ENCODE peak calls at places on chromosomes 7 and 10, in nine cellular contexts. One of them, this sample, is unnamed.

GRCh38 chr10:43205681-43206390 is 61.0 kb downstream of the RASGEF1A start:
- DNase-seq in mucosa of descending colon: peak; percentile 33
- DNase-seq in spleen: no peak
- DNase-seq in tibial nerve: no peak
- DNase-seq in brain microvascular endothelial cell: no peak
- DNase-seq in GM23248: no peak
- DNase-seq in left ventricle myocardium inferior: no peak
- DNase-seq in pancreas: no peak
- DNase-seq in cardiac fibroblast: no peak
- DNase-seq in this sample: no peak

GRCh38 chr10:104337985-104338735 is at the start of gene ITPRIP:
- DNase-seq in mucosa of descending colon: peak; percentile 88
- DNase-seq in spleen: peak; percentile 93
- DNase-seq in tibial nerve: peak; percentile 81
- DNase-seq in brain microvascular endothelial cell: peak; percentile 79
- DNase-seq in GM23248: peak; percentile 93
- DNase-seq in left ventricle myocardium inferior: peak; percentile 74
- DNase-seq in pancreas: peak; percentile 56
- DNase-seq in cardiac fibroblast: peak; percentile 95
- DNase-seq in this sample: peak; percentile 59

GRCh38 chr7:140316165-140316661 is 82.1 kb downstream of the SLC37A3 start:
- DNase-seq in mucosa of descending colon: peak; percentile 70
- DNase-seq in spleen: no peak
- DNase-seq in tibial nerve: peak; percentile 58
- DNase-seq in brain microvascular endothelial cell: peak; percentile 66
- DNase-seq in GM23248: peak; percentile 97
- DNase-seq in left ventricle myocardium inferior: peak; percentile 44
- DNase-seq in pancreas: peak; percentile 51
- DNase-seq in cardiac fibroblast: peak; percentile 75
- DNase-seq in this sample: no peak

GRCh38 chr10:126684171-126684745 is 13.8 kb upstream of the C10orf90 start:
- DNase-seq in mucosa of descending colon: no peak
- DNase-seq in spleen: no peak
- DNase-seq in tibial nerve: no peak
- DNase-seq in brain microvascular endothelial cell: no peak
- DNase-seq in GM23248: peak; percentile 49
- DNase-seq in left ventricle myocardium inferior: no peak
- DNase-seq in pancreas: no peak
- DNase-seq in cardiac fibroblast: no peak
- DNase-seq in this sample: no peak

GRCh38 chr10:105070249-105070648 is 429.2 kb downstream of the SORCS3 start:
- DNase-seq in mucosa of descending colon: no peak
- DNase-seq in spleen: no peak
- DNase-seq in tibial nerve: no peak
- DNase-seq in brain microvascular endothelial cell: no peak
- DNase-seq in GM23248: no peak
- DNase-seq in left ventricle myocardium inferior: no peak
- DNase-seq in pancreas: no peak
- DNase-seq in cardiac fibroblast: no peak
- DNase-seq in this sample: no peak

GRCh38 chr7:103989785-103990775 is 622 bp upstream of the RELN start:
- DNase-seq in mucosa of descending colon: no peak
- DNase-seq in spleen: no peak
- DNase-seq in tibial nerve: no peak
- DNase-seq in brain microvascular endothelial cell: peak; percentile 36
- DNase-seq in GM23248: peak; percentile 54
- DNase-seq in left ventricle myocardium inferior: no peak
- DNase-seq in pancreas: peak; percentile 2
- DNase-seq in cardiac fibroblast: peak; percentile 43
- DNase-seq in this sample: no peak

GRCh38 chr10:46543379-46544014 is 13.0 kb downstream of the GPRIN2 start:
- DNase-seq in mucosa of descending colon: peak; percentile 47
- DNase-seq in spleen: peak; percentile 71
- DNase-seq in tibial nerve: no peak
- DNase-seq in brain microvascular endothelial cell: no peak
- DNase-seq in GM23248: no peak
- DNase-seq in left ventricle myocardium inferior: peak; percentile 12
- DNase-seq in pancreas: peak; percentile 2
- DNase-seq in cardiac fibroblast: no peak
- DNase-seq in this sample: no peak

GRCh38 chr7:91347288-91347687 is 83.1 kb downstream of the FZD1 start:
- DNase-seq in mucosa of descending colon: no peak
- DNase-seq in spleen: no peak
- DNase-seq in tibial nerve: no peak
- DNase-seq in brain microvascular endothelial cell: peak; percentile 67
- DNase-seq in GM23248: no peak
- DNase-seq in left ventricle myocardium inferior: no peak
- DNase-seq in pancreas: no peak
- DNase-seq in cardiac fibroblast: peak; percentile 58
- DNase-seq in this sample: no peak

GRCh38 chr10:110224992-110225391 is 17.6 kb downstream of the MXI1 start:
- DNase-seq in mucosa of descending colon: no peak
- DNase-seq in spleen: peak; percentile 75
- DNase-seq in tibial nerve: no peak
- DNase-seq in brain microvascular endothelial cell: no peak
- DNase-seq in GM23248: no peak
- DNase-seq in left ventricle myocardium inferior: no peak
- DNase-seq in pancreas: no peak
- DNase-seq in cardiac fibroblast: no peak
- DNase-seq in this sample: no peak

GRCh38 chr7:74174606-74175082 is 488 bp downstream of the EIF4H start:
- DNase-seq in mucosa of descending colon: peak; percentile 69
- DNase-seq in spleen: no peak
- DNase-seq in tibial nerve: peak; percentile 16
- DNase-seq in brain microvascular endothelial cell: peak; percentile 24
- DNase-seq in GM23248: peak; percentile 75
- DNase-seq in left ventricle myocardium inferior: peak; percentile 27
- DNase-seq in pancreas: peak; percentile 33
- DNase-seq in cardiac fibroblast: peak; percentile 50
- DNase-seq in this sample: peak; percentile 59

GRCh38 chr7:17297243-17297642 is 1.2 kb upstream of the AHR start:
- DNase-seq in mucosa of descending colon: no peak
- DNase-seq in spleen: no peak
- DNase-seq in tibial nerve: no peak
- DNase-seq in brain microvascular endothelial cell: no peak
- DNase-seq in GM23248: no peak
- DNase-seq in left ventricle myocardium inferior: no peak
- DNase-seq in pancreas: no peak
- DNase-seq in cardiac fibroblast: no peak
- DNase-seq in this sample: no peak

GRCh38 chr7:151705744-151706567 is 171.0 kb downstream of the PRKAG2 start:
- DNase-seq in mucosa of descending colon: peak; percentile 35
- DNase-seq in spleen: no peak
- DNase-seq in tibial nerve: no peak
- DNase-seq in brain microvascular endothelial cell: peak; percentile 45
- DNase-seq in GM23248: peak; percentile 64
- DNase-seq in left ventricle myocardium inferior: peak; percentile 15
- DNase-seq in pancreas: peak; percentile 32
- DNase-seq in cardiac fibroblast: peak; percentile 68
- DNase-seq in this sample: peak; percentile 58

GRCh38 chr7:140562921-140563600 is 77.6 kb downstream of the DENND2A start:
- DNase-seq in mucosa of descending colon: no peak
- DNase-seq in spleen: no peak
- DNase-seq in tibial nerve: no peak
- DNase-seq in brain microvascular endothelial cell: no peak
- DNase-seq in GM23248: peak; percentile 27
- DNase-seq in left ventricle myocardium inferior: no peak
- DNase-seq in pancreas: no peak
- DNase-seq in cardiac fibroblast: no peak
- DNase-seq in this sample: no peak

GRCh38 chr7:7920481-7920880 is 48.1 kb upstream of the GLCCI1 start:
- DNase-seq in mucosa of descending colon: no peak
- DNase-seq in spleen: no peak
- DNase-seq in tibial nerve: no peak
- DNase-seq in brain microvascular endothelial cell: no peak
- DNase-seq in GM23248: no peak
- DNase-seq in left ventricle myocardium inferior: no peak
- DNase-seq in pancreas: peak; percentile 21
- DNase-seq in cardiac fibroblast: no peak
- DNase-seq in this sample: no peak

GRCh38 chr10:94212876-94213595 is 149.7 kb downstream of the NOC3L start:
- DNase-seq in mucosa of descending colon: no peak
- DNase-seq in spleen: no peak
- DNase-seq in tibial nerve: peak; percentile 77
- DNase-seq in brain microvascular endothelial cell: no peak
- DNase-seq in GM23248: peak; percentile 49
- DNase-seq in left ventricle myocardium inferior: no peak
- DNase-seq in pancreas: no peak
- DNase-seq in cardiac fibroblast: peak; percentile 47
- DNase-seq in this sample: no peak

GRCh38 chr10:125687507-125688185 is 4.7 kb upstream of the TEX36 start:
- DNase-seq in mucosa of descending colon: no peak
- DNase-seq in spleen: no peak
- DNase-seq in tibial nerve: no peak
- DNase-seq in brain microvascular endothelial cell: no peak
- DNase-seq in GM23248: no peak
- DNase-seq in left ventricle myocardium inferior: no peak
- DNase-seq in pancreas: no peak
- DNase-seq in cardiac fibroblast: no peak
- DNase-seq in this sample: no peak

GRCh38 chr10:104337527-104337984 is 709 bp downstream of the ITPRIP start:
- DNase-seq in mucosa of descending colon: peak; percentile 65
- DNase-seq in spleen: peak; percentile 89
- DNase-seq in tibial nerve: no peak
- DNase-seq in brain microvascular endothelial cell: peak; percentile 6
- DNase-seq in GM23248: peak; percentile 69
- DNase-seq in left ventricle myocardium inferior: no peak
- DNase-seq in pancreas: peak; percentile 21
- DNase-seq in cardiac fibroblast: peak; percentile 23
- DNase-seq in this sample: peak; percentile 56

GRCh38 chr7:27560706-27561235 is 101.9 kb downstream of the HIBADH start:
- DNase-seq in mucosa of descending colon: no peak
- DNase-seq in spleen: no peak
- DNase-seq in tibial nerve: no peak
- DNase-seq in brain microvascular endothelial cell: peak; percentile 38
- DNase-seq in GM23248: peak; percentile 76
- DNase-seq in left ventricle myocardium inferior: no peak
- DNase-seq in pancreas: no peak
- DNase-seq in cardiac fibroblast: peak; percentile 84
- DNase-seq in this sample: no peak

GRCh38 chr10:117540640-117541404 is 1.7 kb upstream of the EMX2 start:
- DNase-seq in mucosa of descending colon: no peak
- DNase-seq in spleen: no peak
- DNase-seq in tibial nerve: no peak
- DNase-seq in brain microvascular endothelial cell: no peak
- DNase-seq in GM23248: no peak
- DNase-seq in left ventricle myocardium inferior: no peak
- DNase-seq in pancreas: no peak
- DNase-seq in cardiac fibroblast: no peak
- DNase-seq in this sample: no peak

GRCh38 chr10:130403153-130403890 is 267.1 kb downstream of the GLRX3 start:
- DNase-seq in mucosa of descending colon: no peak
- DNase-seq in spleen: no peak
- DNase-seq in tibial nerve: no peak
- DNase-seq in brain microvascular endothelial cell: no peak
- DNase-seq in GM23248: no peak
- DNase-seq in left ventricle myocardium inferior: no peak
- DNase-seq in pancreas: peak; percentile 72
- DNase-seq in cardiac fibroblast: no peak
- DNase-seq in this sample: no peak

DNA sequence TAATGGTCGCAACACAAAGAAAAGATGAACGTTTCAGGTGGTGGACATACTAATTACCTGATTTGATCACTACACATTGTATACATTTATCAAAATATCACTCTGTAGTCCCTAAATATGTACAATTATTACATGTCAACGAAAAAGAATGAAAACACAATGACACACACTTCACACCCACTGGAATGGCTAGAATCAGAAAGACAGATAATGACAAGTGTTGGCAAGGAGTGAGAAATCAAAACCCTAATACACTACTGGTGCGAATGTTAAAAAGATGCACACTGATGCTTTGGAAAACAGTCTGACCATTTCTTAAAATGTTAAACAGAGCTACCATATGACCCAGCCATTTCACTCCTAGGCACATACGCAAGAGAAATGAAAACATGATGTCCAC is 2.3 kb downstream of the COA1 start:
- DNase-seq in mucosa of descending colon: no peak
- DNase-seq in spleen: no peak
- DNase-seq in tibial nerve: no peak
- DNase-seq in brain microvascular endothelial cell: no peak
- DNase-seq in GM23248: no peak
- DNase-seq in left ventricle myocardium inferior: no peak
- DNase-seq in pancreas: no peak
- DNase-seq in cardiac fibroblast: no peak
- DNase-seq in this sample: no peak
- H3K4me3 ChIP-seq in mucosa of descending colon: no peak overlapping the region
- H3K4me3 ChIP-seq in spleen: no peak overlapping the region
- H3K4me3 ChIP-seq in tibial nerve: no peak overlapping the region
- H3K4me3 ChIP-seq in brain microvascular endothelial cell: no peak overlapping the region
- H3K4me3 ChIP-seq in GM23248: no peak overlapping the region
- H3K4me3 ChIP-seq in left ventricle myocardium inferior: no peak overlapping the region
- H3K4me3 ChIP-seq in pancreas: no peak overlapping the region
- H3K4me3 ChIP-seq in cardiac fibroblast: no peak overlapping the region
- H3K4me3 ChIP-seq in this sample: no peak overlapping the region

GRCh38 chr7:20787658-20788057 is 972 bp upstream of the SP8 start:
- DNase-seq in mucosa of descending colon: no peak
- DNase-seq in spleen: no peak
- DNase-seq in tibial nerve: no peak
- DNase-seq in brain microvascular endothelial cell: no peak
- DNase-seq in GM23248: no peak
- DNase-seq in left ventricle myocardium inferior: no peak
- DNase-seq in pancreas: no peak
- DNase-seq in cardiac fibroblast: no peak
- DNase-seq in this sample: no peak
- H3K4me3 ChIP-seq in mucosa of descending colon: no peak overlapping the region
- H3K4me3 ChIP-seq in spleen: no peak overlapping the region
- H3K4me3 ChIP-seq in tibial nerve: no peak overlapping the region
- H3K4me3 ChIP-seq in brain microvascular endothelial cell: no peak overlapping the region
- H3K4me3 ChIP-seq in GM23248: no peak overlapping the region
- H3K4me3 ChIP-seq in left ventricle myocardium inferior: peak overlapping the region; percentile 59
- H3K4me3 ChIP-seq in pancreas: no peak overlapping the region
- H3K4me3 ChIP-seq in cardiac fibroblast: no peak overlapping the region
- H3K4me3 ChIP-seq in this sample: peak overlapping the region; percentile 84

DNA sequence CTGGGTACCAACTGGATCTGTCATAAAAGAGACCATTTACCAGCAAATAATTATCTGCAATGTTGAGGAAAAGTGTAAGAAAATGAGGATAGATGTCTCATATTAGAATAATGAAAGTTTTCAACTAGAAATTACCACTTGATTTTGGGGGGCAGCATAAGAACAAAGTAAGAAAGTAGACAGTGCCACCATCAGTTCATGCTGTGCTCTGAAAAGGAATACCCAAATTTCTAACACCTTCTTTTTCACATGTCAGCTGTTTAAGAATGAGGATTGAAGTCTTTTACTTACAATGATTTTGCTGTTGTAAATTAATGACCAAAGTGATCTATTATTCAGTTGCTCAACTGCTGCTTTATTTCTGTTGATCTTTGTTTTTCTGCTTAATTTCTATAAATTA is 578.3 kb downstream of the ETV1 start:
- DNase-seq in mucosa of descending colon: no peak
- DNase-seq in spleen: no peak
- DNase-seq in tibial nerve: no peak
- DNase-seq in brain microvascular endothelial cell: no peak
- DNase-seq in GM23248: no peak
- DNase-seq in left ventricle myocardium inferior: no peak
- DNase-seq in pancreas: no peak
- DNase-seq in cardiac fibroblast: no peak
- DNase-seq in this sample: no peak
- H3K4me3 ChIP-seq in mucosa of descending colon: no peak overlapping the region
- H3K4me3 ChIP-seq in spleen: no peak overlapping the region
- H3K4me3 ChIP-seq in tibial nerve: no peak overlapping the region
- H3K4me3 ChIP-seq in brain microvascular endothelial cell: no peak overlapping the region
- H3K4me3 ChIP-seq in GM23248: no peak overlapping the region
- H3K4me3 ChIP-seq in left ventricle myocardium inferior: no peak overlapping the region
- H3K4me3 ChIP-seq in pancreas: no peak overlapping the region
- H3K4me3 ChIP-seq in cardiac fibroblast: no peak overlapping the region
- H3K4me3 ChIP-seq in this sample: no peak overlapping the region

GRCh38 chr10:100713859-100714565 is 31.4 kb upstream of the PAX2 start:
- DNase-seq in mucosa of descending colon: no peak
- DNase-seq in spleen: peak; percentile 63
- DNase-seq in tibial nerve: no peak
- DNase-seq in brain microvascular endothelial cell: no peak
- DNase-seq in GM23248: no peak
- DNase-seq in left ventricle myocardium inferior: no peak
- DNase-seq in pancreas: no peak
- DNase-seq in cardiac fibroblast: no peak
- DNase-seq in this sample: no peak
- H3K4me3 ChIP-seq in mucosa of descending colon: no peak overlapping the region
- H3K4me3 ChIP-seq in spleen: no peak overlapping the region
- H3K4me3 ChIP-seq in tibial nerve: no peak overlapping the region
- H3K4me3 ChIP-seq in brain microvascular endothelial cell: no peak overlapping the region
- H3K4me3 ChIP-seq in GM23248: no peak overlapping the region
- H3K4me3 ChIP-seq in left ventricle myocardium inferior: peak overlapping the region; percentile 52
- H3K4me3 ChIP-seq in pancreas: no peak overlapping the region
- H3K4me3 ChIP-seq in cardiac fibroblast: no peak overlapping the region
- H3K4me3 ChIP-seq in this sample: no peak overlapping the region